ENCODE peak calls at places on chromosomes 1 and 21, in five cellular contexts. One of them, this sample, is unnamed.
A peak's percentile ranks its signal among the peaks of the same experiment; 100 is the strongest.

GRCh38 chr1:171251741-171252300 is 3.5 kb downstream of the FMO1 start:
- DNase-seq in fibroblast of lung: peak; percentile 51
- DNase-seq in PC-9: no peak
- DNase-seq in hepatocyte: peak; percentile 80
- DNase-seq in A673: peak; percentile 76
- DNase-seq in this sample: no peak

GRCh38 chr21:16285646-16286223 is 556.0 kb downstream of the USP25 start:
- DNase-seq in fibroblast of lung: no peak
- DNase-seq in PC-9: no peak
- DNase-seq in hepatocyte: no peak
- DNase-seq in A673: no peak
- DNase-seq in this sample: no peak

GRCh38 chr1:75672108-75672507 is 52.4 kb upstream of the ACADM start:
- DNase-seq in fibroblast of lung: no peak
- DNase-seq in PC-9: no peak
- DNase-seq in hepatocyte: no peak
- DNase-seq in A673: no peak
- DNase-seq in this sample: no peak

GRCh38 chr1:102241431-102242338 is 245.0 kb upstream of the OLFM3 start:
- DNase-seq in fibroblast of lung: no peak
- DNase-seq in PC-9: no peak
- DNase-seq in hepatocyte: no peak
- DNase-seq in A673: peak; percentile 47
- DNase-seq in this sample: no peak

GRCh38 chr1:155050560-155051341 is at the start of gene ADAM15:
- DNase-seq in fibroblast of lung: peak; percentile 66
- DNase-seq in PC-9: peak; percentile 88
- DNase-seq in hepatocyte: peak; percentile 93
- DNase-seq in A673: peak; percentile 80
- DNase-seq in this sample: no peak

GRCh38 chr21:36551731-36552457 is 72.0 kb upstream of the CLDN14 start:
- DNase-seq in fibroblast of lung: peak; percentile 45
- DNase-seq in PC-9: no peak
- DNase-seq in hepatocyte: peak; percentile 55
- DNase-seq in A673: no peak
- DNase-seq in this sample: no peak

GRCh38 chr1:30617161-30617560 is 106.2 kb downstream of the MATN1 start:
- DNase-seq in fibroblast of lung: no peak
- DNase-seq in PC-9: no peak
- DNase-seq in hepatocyte: no peak
- DNase-seq in A673: no peak
- DNase-seq in this sample: no peak

GRCh38 chr1:19315378-19316206 is 3.5 kb downstream of the SLC66A1 start:
- DNase-seq in fibroblast of lung: peak; percentile 39
- DNase-seq in PC-9: no peak
- DNase-seq in hepatocyte: no peak
- DNase-seq in A673: no peak
- DNase-seq in this sample: no peak

GRCh38 chr21:36320421-36321324 is 676 bp downstream of the MORC3 start:
- DNase-seq in fibroblast of lung: peak; percentile 67
- DNase-seq in PC-9: peak; percentile 60
- DNase-seq in hepatocyte: peak; percentile 80
- DNase-seq in A673: peak; percentile 69
- DNase-seq in this sample: no peak

GRCh38 chr1:170732262-170732595 is 68.3 kb downstream of the PRRX1 start:
- DNase-seq in fibroblast of lung: peak; percentile 57
- DNase-seq in PC-9: no peak
- DNase-seq in hepatocyte: no peak
- DNase-seq in A673: no peak
- DNase-seq in this sample: no peak

GRCh38 chr1:213326666-213327317 is 275.8 kb downstream of the RPS6KC1 start:
- DNase-seq in fibroblast of lung: peak; percentile 69
- DNase-seq in PC-9: no peak
- DNase-seq in hepatocyte: no peak
- DNase-seq in A673: peak; percentile 31
- DNase-seq in this sample: no peak

GRCh38 chr1:87956072-87956471 is 627.4 kb downstream of the LMO4 start:
- DNase-seq in fibroblast of lung: peak; percentile 90
- DNase-seq in PC-9: peak; percentile 57
- DNase-seq in hepatocyte: peak; percentile 32
- DNase-seq in A673: no peak
- DNase-seq in this sample: no peak

GRCh38 chr1:170290226-170290625 is 144.5 kb downstream of the NTMT2 start:
- DNase-seq in fibroblast of lung: peak; percentile 39
- DNase-seq in PC-9: no peak
- DNase-seq in hepatocyte: no peak
- DNase-seq in A673: peak; percentile 54
- DNase-seq in this sample: no peak

GRCh38 chr1:11701981-11702803 is 10.7 kb downstream of the DRAXIN start:
- DNase-seq in fibroblast of lung: no peak
- DNase-seq in PC-9: no peak
- DNase-seq in hepatocyte: no peak
- DNase-seq in A673: no peak
- DNase-seq in this sample: no peak
- TF ChIP-seq EZH2 in fibroblast of lung: no peak
- TF ChIP-seq EZH2 in PC-9: no peak
- TF ChIP-seq EZH2 in hepatocyte: no peak
- TF ChIP-seq EZH2 in A673: no peak
- TF ChIP-seq EZH2 in this sample: no peak

GRCh38 chr1:230200276-230200675 is 133.2 kb downstream of the GALNT2 start:
- DNase-seq in fibroblast of lung: no peak
- DNase-seq in PC-9: no peak
- DNase-seq in hepatocyte: no peak
- DNase-seq in A673: no peak
- DNase-seq in this sample: no peak
- TF ChIP-seq EZH2 in fibroblast of lung: no peak
- TF ChIP-seq EZH2 in PC-9: no peak
- TF ChIP-seq EZH2 in hepatocyte: no peak
- TF ChIP-seq EZH2 in A673: no peak
- TF ChIP-seq EZH2 in this sample: no peak

DNA sequence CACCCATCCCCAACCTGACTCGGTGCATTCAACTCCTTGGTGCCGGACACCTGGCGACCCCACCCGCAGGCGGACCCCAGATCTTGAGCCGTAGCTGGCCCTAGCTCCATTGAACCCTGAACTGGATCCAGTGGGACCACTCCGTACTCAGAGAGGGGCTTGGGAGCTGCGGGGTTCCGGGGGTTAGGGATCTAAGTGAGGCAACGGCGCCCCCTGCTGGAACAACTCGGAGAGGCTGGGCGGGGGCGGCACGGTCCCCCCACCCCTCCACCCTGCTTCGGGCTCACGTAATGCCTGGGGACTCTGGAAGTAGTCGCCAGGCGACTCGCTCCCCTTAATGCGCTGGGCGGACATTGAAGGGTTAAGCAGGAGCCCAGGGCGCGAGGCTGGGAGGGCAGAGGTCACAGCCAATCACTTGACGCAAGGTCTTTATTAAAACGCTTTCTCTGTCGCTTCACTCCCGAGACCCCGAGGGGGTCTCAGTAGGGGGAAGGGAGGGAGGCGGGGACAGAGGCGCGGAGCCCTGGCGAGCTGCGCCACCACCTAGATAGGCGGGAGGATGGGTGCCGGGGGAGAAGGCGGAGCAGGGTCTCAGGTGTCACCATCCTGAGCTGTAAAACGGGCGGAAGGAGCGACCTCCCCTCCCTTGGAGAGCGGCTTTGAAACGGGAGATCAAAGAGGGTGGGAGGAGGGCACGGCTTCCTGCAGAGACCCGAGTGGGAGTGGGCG is 699 bp upstream of the CRABP2 start:
- DNase-seq in fibroblast of lung: peak; percentile 75
- DNase-seq in PC-9: peak; percentile 86
- DNase-seq in hepatocyte: peak; percentile 90
- DNase-seq in A673: peak; percentile 77
- DNase-seq in this sample: no peak
- TF ChIP-seq EZH2 in fibroblast of lung: no peak
- TF ChIP-seq EZH2 in PC-9: no peak
- TF ChIP-seq EZH2 in hepatocyte: no peak
- TF ChIP-seq EZH2 in A673: no peak
- TF ChIP-seq EZH2 in this sample: no peak

DNA sequence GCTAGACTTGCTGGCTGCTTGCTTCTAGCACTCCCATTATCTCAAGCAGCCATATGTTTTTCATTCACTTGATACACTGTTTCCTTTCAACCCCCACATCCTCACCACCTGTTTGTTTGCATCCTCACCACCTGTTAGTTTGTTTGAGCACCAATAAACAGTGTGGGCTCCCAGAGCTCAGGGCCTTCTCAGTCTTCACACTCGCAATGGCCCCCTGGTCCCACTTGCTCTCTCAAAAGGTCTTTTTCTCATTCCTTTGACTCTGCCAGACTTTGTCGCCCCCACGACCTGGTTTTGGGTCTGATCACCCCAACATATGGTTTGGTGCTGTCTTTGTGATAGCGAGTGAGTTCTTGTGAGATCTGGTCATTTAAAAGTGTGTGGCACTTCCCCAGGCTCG is 6.2 kb upstream of the PADI4 start:
- DNase-seq in fibroblast of lung: no peak
- DNase-seq in PC-9: no peak
- DNase-seq in hepatocyte: no peak
- DNase-seq in A673: no peak
- DNase-seq in this sample: no peak
- TF ChIP-seq EZH2 in fibroblast of lung: no peak
- TF ChIP-seq EZH2 in PC-9: no peak
- TF ChIP-seq EZH2 in hepatocyte: no peak
- TF ChIP-seq EZH2 in A673: no peak
- TF ChIP-seq EZH2 in this sample: no peak

GRCh38 chr1:215488850-215489249 is 78.3 kb upstream of the KCTD3 start:
- DNase-seq in fibroblast of lung: no peak
- DNase-seq in PC-9: no peak
- DNase-seq in hepatocyte: no peak
- DNase-seq in A673: no peak
- DNase-seq in this sample: no peak
- TF ChIP-seq EZH2 in fibroblast of lung: no peak
- TF ChIP-seq EZH2 in PC-9: no peak
- TF ChIP-seq EZH2 in hepatocyte: no peak
- TF ChIP-seq EZH2 in A673: no peak
- TF ChIP-seq EZH2 in this sample: no peak

GRCh38 chr1:147076442-147076841 is 95.8 kb downstream of the PRKAB2 start:
- DNase-seq in fibroblast of lung: no peak
- DNase-seq in PC-9: no peak
- DNase-seq in hepatocyte: no peak
- DNase-seq in A673: no peak
- DNase-seq in this sample: no peak
- TF ChIP-seq EZH2 in fibroblast of lung: no peak
- TF ChIP-seq EZH2 in PC-9: no peak
- TF ChIP-seq EZH2 in hepatocyte: no peak
- TF ChIP-seq EZH2 in A673: no peak
- TF ChIP-seq EZH2 in this sample: no peak

GRCh38 chr1:84996846-84997666 is at the start of gene MCOLN2:
- DNase-seq in fibroblast of lung: peak; percentile 12
- DNase-seq in PC-9: peak; percentile 19
- DNase-seq in hepatocyte: peak; percentile 49
- DNase-seq in A673: peak; percentile 62
- DNase-seq in this sample: no peak

GRCh38 chr1:85001742-85002141 is 4.8 kb upstream of the MCOLN2 start:
- DNase-seq in fibroblast of lung: no peak
- DNase-seq in PC-9: no peak
- DNase-seq in hepatocyte: no peak
- DNase-seq in A673: no peak
- DNase-seq in this sample: no peak

GRCh38 chr1:84995484-84996334 is 1.2 kb downstream of the MCOLN2 start:
- DNase-seq in fibroblast of lung: no peak
- DNase-seq in PC-9: no peak
- DNase-seq in hepatocyte: no peak
- DNase-seq in A673: no peak
- DNase-seq in this sample: no peak

GRCh38 chr1:84997667-84998600 is 1.0 kb upstream of the MCOLN2 start:
- DNase-seq in fibroblast of lung: peak; percentile 15
- DNase-seq in PC-9: no peak
- DNase-seq in hepatocyte: peak; percentile 25
- DNase-seq in A673: peak; percentile 34
- DNase-seq in this sample: no peak

DNA sequence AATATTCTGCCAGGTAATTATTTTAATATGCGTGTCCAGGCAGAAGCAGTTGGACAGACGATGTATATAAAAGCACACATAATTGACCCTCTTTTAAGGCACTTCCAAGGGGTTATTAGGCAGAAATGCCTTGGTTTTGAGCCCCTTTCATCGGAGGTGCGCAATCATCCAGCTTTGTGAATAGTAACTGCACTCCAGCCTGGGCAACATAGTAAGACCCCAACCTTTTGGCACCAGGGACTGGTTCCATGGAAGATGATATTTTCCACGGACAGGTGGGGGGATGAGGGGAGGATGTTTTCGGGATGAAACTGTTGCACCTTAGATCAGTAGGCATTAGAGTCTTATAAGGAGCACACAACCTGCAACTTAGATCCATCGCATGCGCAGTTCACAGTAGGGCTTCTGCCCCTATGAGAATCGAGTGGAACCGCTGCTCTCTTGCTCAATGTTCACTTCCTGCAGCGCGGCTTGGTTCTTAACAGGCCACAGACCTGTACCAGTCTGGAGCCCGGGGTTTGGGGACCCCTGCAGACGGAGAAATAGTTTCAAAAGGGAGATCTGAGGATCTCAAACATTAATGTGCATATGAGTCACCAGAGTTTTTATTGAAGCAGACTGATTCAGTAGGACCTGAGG is 1.8 kb upstream of the MCOLN2 start:
- DNase-seq in fibroblast of lung: peak; percentile 14
- DNase-seq in PC-9: no peak
- DNase-seq in hepatocyte: peak; percentile 7
- DNase-seq in A673: peak; percentile 52
- DNase-seq in this sample: no peak
- TF ChIP-seq EZH2 in fibroblast of lung: no peak
- TF ChIP-seq EZH2 in PC-9: no peak
- TF ChIP-seq EZH2 in hepatocyte: no peak
- TF ChIP-seq EZH2 in A673: peak; percentile 2
- TF ChIP-seq EZH2 in this sample: no peak

DNA sequence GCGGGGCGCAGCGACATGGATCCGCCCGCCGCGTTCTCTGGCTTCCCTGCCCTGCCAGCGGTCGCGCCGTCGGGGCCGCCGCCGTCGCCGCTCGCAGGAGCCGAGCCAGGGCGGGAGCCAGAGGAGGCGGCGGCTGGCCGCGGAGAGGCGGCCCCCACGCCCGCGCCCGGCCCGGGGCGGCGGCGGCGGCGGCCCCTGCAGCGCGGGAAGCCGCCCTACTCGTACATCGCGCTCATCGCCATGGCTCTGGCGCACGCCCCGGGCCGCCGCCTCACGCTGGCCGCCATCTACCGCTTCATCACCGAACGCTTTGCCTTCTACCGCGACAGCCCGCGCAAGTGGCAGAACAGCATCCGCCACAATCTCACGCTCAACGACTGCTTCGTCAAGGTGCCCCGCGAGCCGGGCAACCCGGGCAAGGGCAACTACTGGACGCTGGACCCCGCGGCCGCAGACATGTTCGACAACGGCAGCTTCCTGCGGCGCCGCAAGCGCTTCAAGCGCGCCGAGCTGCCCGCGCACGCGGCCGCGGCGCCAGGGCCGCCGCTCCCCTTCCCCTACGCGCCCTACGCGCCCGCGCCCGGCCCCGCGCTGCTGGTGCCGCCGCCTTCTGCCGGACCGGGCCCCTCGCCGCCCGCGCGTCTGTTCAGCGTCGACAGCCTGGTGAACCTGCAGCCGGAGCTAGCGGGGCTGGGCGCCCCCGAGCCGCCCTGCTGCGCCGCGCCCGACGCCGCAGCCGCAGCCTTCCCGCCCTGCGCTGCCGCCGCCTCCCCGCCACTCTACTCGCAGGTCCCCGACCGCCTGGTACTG is 439 bp downstream of the FOXE3 start:
- DNase-seq in fibroblast of lung: no peak
- DNase-seq in PC-9: no peak
- DNase-seq in hepatocyte: no peak
- DNase-seq in A673: no peak
- DNase-seq in this sample: no peak
- TF ChIP-seq EZH2 in fibroblast of lung: peak; percentile 91
- TF ChIP-seq EZH2 in PC-9: no peak
- TF ChIP-seq EZH2 in hepatocyte: no peak
- TF ChIP-seq EZH2 in A673: no peak
- TF ChIP-seq EZH2 in this sample: no peak

GRCh38 chr1:152515454-152515823 is 1.2 kb downstream of the CRCT1 start:
- DNase-seq in fibroblast of lung: no peak
- DNase-seq in PC-9: no peak
- DNase-seq in hepatocyte: no peak
- DNase-seq in A673: peak; percentile 15
- DNase-seq in this sample: no peak
- TF ChIP-seq EZH2 in fibroblast of lung: no peak
- TF ChIP-seq EZH2 in PC-9: no peak
- TF ChIP-seq EZH2 in hepatocyte: no peak
- TF ChIP-seq EZH2 in A673: peak; percentile 79
- TF ChIP-seq EZH2 in this sample: peak; percentile 75

This sample was measured in SK-N-MC.